ENCODE peak calls at places on chromosome X, in six cellular contexts. One of them, this sample, is unnamed.

GRCh38 chrX:21940356-21940829 is at the start of gene SMS:
- DNase-seq in mesenchymal stem cell: peak; percentile 73
- DNase-seq in IMR-90: peak; percentile 75
- DNase-seq in neuronal stem cell: no peak
- DNase-seq in H9: peak; percentile 67
- DNase-seq in H1: peak; percentile 34
- DNase-seq in this sample: peak; percentile 77

GRCh38 chrX:42678133-42678532 is 99.8 kb downstream of the PPP1R2C start:
- DNase-seq in mesenchymal stem cell: peak; percentile 3
- DNase-seq in IMR-90: no peak
- DNase-seq in neuronal stem cell: no peak
- DNase-seq in H1: no peak
- DNase-seq in H9: no peak
- DNase-seq in this sample: peak; percentile 42

GRCh38 chrX:108312938-108313337 is 125.3 kb downstream of the COL4A6 start:
- DNase-seq in IMR-90: peak; percentile 63
- DNase-seq in H1: no peak
- DNase-seq in mesenchymal stem cell: peak; percentile 56
- DNase-seq in H9: peak; percentile 73
- DNase-seq in neuronal stem cell: no peak
- DNase-seq in this sample: peak; percentile 91

GRCh38 chrX:112979879-112980278 is 139.2 kb upstream of the AMOT start:
- DNase-seq in neuronal stem cell: no peak
- DNase-seq in H9: no peak
- DNase-seq in H1: no peak
- DNase-seq in mesenchymal stem cell: no peak
- DNase-seq in IMR-90: no peak
- DNase-seq in this sample: no peak

GRCh38 chrX:134460005-134460860 is at the start of gene HPRT1:
- DNase-seq in mesenchymal stem cell: peak; percentile 77
- DNase-seq in H1: peak; percentile 34
- DNase-seq in neuronal stem cell: peak; percentile 60
- DNase-seq in H9: peak; percentile 85
- DNase-seq in IMR-90: peak; percentile 66
- DNase-seq in this sample: peak; percentile 77

GRCh38 chrX:21802844-21803243 is 36.6 kb upstream of the MBTPS2 start:
- DNase-seq in IMR-90: no peak
- DNase-seq in neuronal stem cell: no peak
- DNase-seq in mesenchymal stem cell: no peak
- DNase-seq in H9: no peak
- DNase-seq in H1: no peak
- DNase-seq in this sample: no peak

GRCh38 chrX:110992611-110993010 is 103.4 kb upstream of the PAK3 start:
- DNase-seq in IMR-90: peak; percentile 13
- DNase-seq in neuronal stem cell: peak; percentile 3
- DNase-seq in H9: peak; percentile 67
- DNase-seq in H1: peak; percentile 21
- DNase-seq in mesenchymal stem cell: peak; percentile 8
- DNase-seq in this sample: peak; percentile 57

GRCh38 chrX:46793386-46794143 is 34.6 kb upstream of the SLC9A7 start:
- DNase-seq in mesenchymal stem cell: no peak
- DNase-seq in H1: no peak
- DNase-seq in H9: no peak
- DNase-seq in neuronal stem cell: no peak
- DNase-seq in IMR-90: no peak
- DNase-seq in this sample: no peak

GRCh38 chrX:7147431-7147977 is at the start of gene STS:
- DNase-seq in H1: no peak
- DNase-seq in IMR-90: peak; percentile 14
- DNase-seq in mesenchymal stem cell: peak; percentile 30
- DNase-seq in neuronal stem cell: peak; percentile 8
- DNase-seq in H9: peak; percentile 34
- DNase-seq in this sample: peak; percentile 46

GRCh38 chrX:78063687-78064086 is 40.4 kb upstream of the PGK1 start:
- DNase-seq in IMR-90: no peak
- DNase-seq in H1: no peak
- DNase-seq in mesenchymal stem cell: no peak
- DNase-seq in H9: no peak
- DNase-seq in neuronal stem cell: no peak
- DNase-seq in this sample: no peak

GRCh38 chrX:42714981-42715688 is 62.8 kb downstream of the PPP1R2C start:
- DNase-seq in neuronal stem cell: peak; percentile 0
- DNase-seq in H9: peak; percentile 89
- DNase-seq in H1: peak; percentile 23
- DNase-seq in mesenchymal stem cell: no peak
- DNase-seq in IMR-90: no peak
- DNase-seq in this sample: peak; percentile 79

GRCh38 chrX:848366-848765 is 217.8 kb downstream of the SHOX start:
- DNase-seq in H1: no peak
- DNase-seq in mesenchymal stem cell: no peak
- DNase-seq in IMR-90: no peak
- DNase-seq in neuronal stem cell: no peak
- DNase-seq in H9: no peak
- DNase-seq in this sample: no peak

DNA sequence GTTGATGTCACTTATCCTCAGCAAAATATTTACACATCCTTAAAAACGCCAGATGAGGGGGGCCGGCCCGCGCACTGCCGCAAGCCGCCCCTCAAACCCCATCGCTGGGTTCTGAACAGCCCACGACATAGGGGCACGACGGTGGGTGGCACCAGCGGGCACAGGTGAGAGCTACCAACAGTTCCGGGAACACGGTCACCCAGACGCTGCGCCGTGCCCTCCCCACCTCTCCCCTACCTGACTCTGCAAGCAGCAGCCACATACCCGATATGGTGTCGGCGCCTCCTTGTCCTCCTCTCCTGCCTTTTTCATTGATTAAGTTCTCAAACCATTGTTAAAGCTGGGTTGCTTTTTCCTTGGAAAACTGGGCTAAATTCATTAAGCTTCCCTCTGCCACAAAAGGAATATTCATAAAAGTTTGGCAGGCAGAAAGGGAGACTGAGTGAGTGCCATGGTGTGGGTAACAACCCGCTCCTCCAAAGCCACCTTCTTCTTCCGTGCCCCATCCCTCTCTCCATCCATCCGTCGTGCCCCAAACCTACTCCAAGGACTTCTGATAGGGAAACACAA is 1.4 kb downstream of the RAI2 start:
- DNase-seq in mesenchymal stem cell: no peak
- DNase-seq in H9: no peak
- DNase-seq in H1: no peak
- DNase-seq in neuronal stem cell: no peak
- DNase-seq in IMR-90: no peak
- DNase-seq in this sample: peak; percentile 13
- H3K4ac ChIP-seq in mesenchymal stem cell: no peak overlapping the region
- H3K4ac ChIP-seq in H9: no peak overlapping the region
- H3K4ac ChIP-seq in H1: no peak overlapping the region
- H3K4ac ChIP-seq in neuronal stem cell: no peak overlapping the region
- H3K4ac ChIP-seq in IMR-90: no peak overlapping the region
- H3K4ac ChIP-seq in this sample: no peak overlapping the region

DNA sequence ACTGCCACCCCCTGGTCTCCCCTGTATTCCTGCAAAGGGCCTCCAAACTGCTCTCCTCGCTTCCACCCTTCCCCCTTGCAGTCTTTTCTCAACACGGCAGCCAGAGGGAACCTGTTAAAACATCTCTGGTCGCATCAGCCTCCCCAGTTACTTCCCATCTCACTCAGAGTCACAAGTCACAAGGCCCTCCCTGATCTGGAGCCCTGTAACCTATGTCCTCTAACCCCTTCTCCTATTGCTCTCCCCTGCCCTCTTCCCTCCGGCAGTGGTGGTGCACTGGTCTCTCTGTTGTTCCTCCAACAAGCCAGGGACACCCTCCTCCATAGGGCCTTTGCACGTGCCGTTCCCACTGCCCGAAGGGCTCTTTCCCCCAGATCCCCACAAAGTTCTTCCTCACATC is 73.2 kb downstream of the SH3KBP1 start:
- DNase-seq in H1: peak; percentile 5
- DNase-seq in mesenchymal stem cell: no peak
- DNase-seq in neuronal stem cell: no peak
- DNase-seq in IMR-90: no peak
- DNase-seq in H9: peak; percentile 68
- DNase-seq in this sample: peak; percentile 75
- H3K18ac ChIP-seq in H1: no peak overlapping the region
- H3K18ac ChIP-seq in mesenchymal stem cell: no peak overlapping the region
- H3K18ac ChIP-seq in neuronal stem cell: no peak overlapping the region
- H3K18ac ChIP-seq in IMR-90: no peak overlapping the region
- H3K18ac ChIP-seq in H9: no peak overlapping the region
- H3K18ac ChIP-seq in this sample: no peak overlapping the region

GRCh38 chrX:44106864-44107263 is 133.7 kb upstream of the NDP start:
- DNase-seq in mesenchymal stem cell: no peak
- DNase-seq in H1: no peak
- DNase-seq in IMR-90: no peak
- DNase-seq in H9: no peak
- DNase-seq in neuronal stem cell: no peak
- DNase-seq in this sample: no peak

GRCh38 chrX:44105228-44105913 is 132.2 kb upstream of the NDP start:
- DNase-seq in IMR-90: no peak
- DNase-seq in mesenchymal stem cell: no peak
- DNase-seq in neuronal stem cell: no peak
- DNase-seq in H1: no peak
- DNase-seq in H9: peak; percentile 27
- DNase-seq in this sample: peak; percentile 42

GRCh38 chrX:44101300-44101699 is 128.1 kb upstream of the NDP start:
- DNase-seq in neuronal stem cell: no peak
- DNase-seq in H9: no peak
- DNase-seq in mesenchymal stem cell: no peak
- DNase-seq in IMR-90: no peak
- DNase-seq in H1: no peak
- DNase-seq in this sample: no peak

GRCh38 chrX:44104699-44105098 is 131.5 kb upstream of the NDP start:
- DNase-seq in neuronal stem cell: no peak
- DNase-seq in H1: no peak
- DNase-seq in mesenchymal stem cell: no peak
- DNase-seq in H9: no peak
- DNase-seq in IMR-90: no peak
- DNase-seq in this sample: no peak
- H2BK120ac ChIP-seq in neuronal stem cell: no peak overlapping the region
- H2BK120ac ChIP-seq in H1: no peak overlapping the region
- H2BK120ac ChIP-seq in mesenchymal stem cell: no peak overlapping the region
- H2BK120ac ChIP-seq in H9: no peak overlapping the region
- H2BK120ac ChIP-seq in IMR-90: no peak overlapping the region
- H2BK120ac ChIP-seq in this sample: no peak overlapping the region

DNA sequence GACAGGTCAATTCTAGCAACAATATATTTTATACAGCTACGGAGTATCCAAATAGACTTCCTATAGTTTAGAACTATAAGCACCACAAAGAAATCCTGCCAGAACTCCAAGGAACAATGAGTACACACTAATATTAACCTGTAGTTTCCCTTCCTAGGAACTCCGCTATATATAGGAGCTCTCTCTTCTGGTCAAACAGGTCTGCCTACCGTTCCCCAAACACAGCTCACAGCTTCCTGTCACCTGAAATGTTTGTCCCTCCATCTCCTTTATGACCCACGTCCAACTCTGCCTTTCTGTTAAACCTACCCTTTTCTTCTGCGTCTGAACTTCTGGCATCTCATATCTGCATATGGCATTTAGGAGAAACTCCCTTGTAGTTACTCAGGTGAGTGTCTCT is 10.5 kb upstream of the GJB1 start:
- DNase-seq in neuronal stem cell: no peak
- DNase-seq in H1: no peak
- DNase-seq in mesenchymal stem cell: no peak
- DNase-seq in IMR-90: no peak
- DNase-seq in H9: no peak
- DNase-seq in this sample: no peak
- H3K4ac ChIP-seq in neuronal stem cell: no peak overlapping the region
- H3K4ac ChIP-seq in H1: no peak overlapping the region
- H3K4ac ChIP-seq in mesenchymal stem cell: no peak overlapping the region
- H3K4ac ChIP-seq in IMR-90: no peak overlapping the region
- H3K4ac ChIP-seq in H9: no peak overlapping the region
- H3K4ac ChIP-seq in this sample: no peak overlapping the region

DNA sequence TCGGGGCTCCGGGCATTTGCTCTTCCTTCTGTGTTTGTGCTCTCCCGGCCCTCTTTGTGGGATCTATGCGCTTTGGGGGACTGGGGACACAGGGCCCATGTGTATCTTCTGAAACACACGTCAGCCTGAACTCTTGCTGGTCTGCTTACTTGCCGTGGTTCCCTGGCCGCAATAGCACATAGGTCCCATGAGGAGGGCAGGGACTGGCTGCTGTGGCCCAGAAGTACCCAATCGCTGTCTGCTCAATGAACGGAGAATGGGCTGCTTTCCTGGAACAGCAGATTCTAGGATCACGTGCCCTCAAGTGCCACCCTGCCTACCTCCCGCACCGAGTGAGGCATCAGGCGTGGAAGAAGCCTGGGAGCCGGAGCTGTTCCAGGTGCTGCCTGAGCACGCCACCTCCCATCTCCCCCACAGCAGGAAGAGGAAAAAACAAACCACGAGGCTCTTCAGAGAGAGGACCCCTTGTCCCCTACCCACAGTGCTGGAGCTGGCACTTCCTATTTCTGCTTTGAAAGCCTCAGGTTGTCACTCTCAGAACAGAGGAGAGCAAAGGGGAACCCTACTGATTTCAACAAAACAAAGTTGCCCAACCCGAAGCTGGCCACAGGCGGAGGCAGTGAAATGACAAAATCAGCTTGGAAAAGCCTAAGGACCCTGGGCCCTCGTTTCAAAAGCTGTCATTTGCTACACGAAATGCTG is 3.8 kb downstream of the G6PD start:
- DNase-seq in mesenchymal stem cell: no peak
- DNase-seq in IMR-90: no peak
- DNase-seq in H9: no peak
- DNase-seq in H1: no peak
- DNase-seq in neuronal stem cell: no peak
- DNase-seq in this sample: no peak
- H3K18ac ChIP-seq in mesenchymal stem cell: peak overlapping the region; percentile 75
- H3K18ac ChIP-seq in IMR-90: peak overlapping the region; percentile 51
- H3K18ac ChIP-seq in H9: no peak overlapping the region
- H3K18ac ChIP-seq in H1: no peak overlapping the region
- H3K18ac ChIP-seq in neuronal stem cell: no peak overlapping the region
- H3K18ac ChIP-seq in this sample: no peak overlapping the region

This sample was measured in mesendoderm.